ENCODE peak calls at places on chromosomes 4 and X, in six cellular contexts. I is gastrocnemius medialis, B is glutamatergic neuron, A is spleen, E is astrocyte, S is endothelial cell. M is an unnamed sample.

GRCh38 chr4:37960679-37961078 is 481 bp downstream of the PTTG2 start:
- DNase-seq in I (no peak), B (no peak), A (no peak), E (no peak), S (no peak), M (no peak)

GRCh38 chrX:35292522-35292921 is 349.9 kb downstream of the FAM47B start:
- DNase-seq in I (no peak), B (no peak), A (no peak), E (no peak), S (no peak), M (no peak)

GRCh38 chrX:41086627-41086932 is 1.3 kb downstream of the USP9X start:
- DNase-seq in I (no peak), B (peak), A (no peak), E (no peak), S (peak), M (no peak)

GRCh38 chr4:68180858-68181531 is 51.3 kb upstream of the TMPRSS11F start:
- DNase-seq in I (no peak), B (no peak), A (no peak), E (peak), S (no peak), M (peak)

GRCh38 chr4:188032170-188032569 is 36.6 kb downstream of the ZFP42 start:
- DNase-seq in I (no peak), B (no peak), A (no peak), E (no peak), S (no peak), M (no peak)

GRCh38 chrX:132505116-132505515 is 16.3 kb upstream of the MBNL3 start:
- DNase-seq in I (no peak), B (no peak), A (no peak), E (no peak), S (no peak), M (no peak)

GRCh38 chrX:41923925-41924693 is 755 bp upstream of the CASK start:
- DNase-seq in I (no peak), B (no peak), A (peak), E (peak), S (peak), M (peak)

GRCh38 chrX:19751068-19751467 is 136.3 kb downstream of the SH3KBP1 start:
- DNase-seq in I (no peak), B (no peak), A (no peak), E (no peak), S (no peak), M (no peak)

GRCh38 chr4:38979081-38979480 is 53.1 kb downstream of the TMEM156 start:
- DNase-seq in I (no peak), B (no peak), A (no peak), E (no peak), S (no peak), M (no peak)

GRCh38 chr4:7416745-7417432 is 17.8 kb downstream of the PSAPL1 start:
- DNase-seq in I (no peak), B (no peak), A (peak), E (no peak), S (no peak), M (no peak)

GRCh38 chr4:159747983-159748382 is 645.1 kb downstream of the RAPGEF2 start:
- DNase-seq in I (no peak), B (no peak), A (peak), E (no peak), S (no peak), M (no peak)

GRCh38 chr4:107648178-107648991 is 71.6 kb downstream of the PAPSS1 start:
- DNase-seq in I (no peak), B (no peak), A (no peak), E (no peak), S (no peak), M (no peak)

GRCh38 chrX:109826954-109827708 is 94.1 kb upstream of the ACSL4 start:
- DNase-seq in I (no peak), B (no peak), A (no peak), E (peak), S (no peak), M (peak)

GRCh38 chrX:9180623-9181022 is 146.7 kb upstream of the FAM9B start:
- DNase-seq in I (no peak), B (no peak), A (no peak), E (no peak), S (no peak), M (no peak)

GRCh38 chr4:68361146-68361589 is 11.3 kb upstream of the YTHDC1 start:
- DNase-seq in I (no peak), B (no peak), A (no peak), E (peak), S (no peak), M (peak)

GRCh38 chr4:124028172-124028571 is 631.6 kb downstream of the SPRY1 start:
- DNase-seq in I (no peak), B (no peak), A (no peak), E (peak), S (no peak), M (no peak)

GRCh38 chr4:165124488-165124887 is 11.8 kb upstream of the TMEM192 start:
- DNase-seq in I (no peak), B (no peak), A (no peak), E (no peak), S (no peak), M (no peak)

GRCh38 chr4:83150563-83151330 is 36.2 kb upstream of the PLAC8 start:
- DNase-seq in I (no peak), B (no peak), A (no peak), E (peak), S (no peak), M (peak)

GRCh38 chr4:128955751-128956150 is 137.6 kb downstream of the SCLT1 start:
- DNase-seq in I (no peak), B (no peak), A (no peak), E (no peak), S (peak), M (no peak)

GRCh38 chr4:54101190-54102041 is 1.5 kb downstream of the GSX2 start:
- DNase-seq in I (no peak), B (no peak), A (no peak), E (no peak), S (no peak), M (no peak)

GRCh38 chr4:71635094-71635493 is 148.8 kb downstream of the GC start:
- DNase-seq in I (no peak), B (no peak), A (no peak), E (no peak), S (no peak), M (no peak)

GRCh38 chr4:71634364-71634763 is 149.5 kb downstream of the GC start:
- DNase-seq in I (no peak), B (no peak), A (no peak), E (no peak), S (no peak), M (no peak)

DNA sequence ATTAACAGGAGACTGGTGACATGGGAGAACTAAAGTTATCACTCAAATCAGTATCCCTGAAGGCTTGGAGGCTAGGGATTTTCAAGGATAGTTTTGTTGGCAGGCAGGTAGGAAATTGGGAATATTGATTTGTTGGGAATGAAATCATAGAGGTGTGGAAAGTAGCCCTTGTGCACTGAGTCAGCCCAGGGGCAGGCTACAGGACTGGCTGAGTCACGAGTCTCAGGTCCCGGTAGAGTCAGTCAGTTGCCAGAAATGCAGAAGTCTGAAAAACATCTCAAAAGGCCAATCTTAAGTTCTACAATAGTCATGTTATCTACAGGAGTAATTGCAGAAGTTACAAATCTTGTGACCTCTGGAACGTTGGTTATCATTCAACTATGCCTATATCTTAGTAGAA is 153.1 kb downstream of the GC start:
- DNase-seq in I (no peak), B (no peak), A (no peak), E (no peak), S (no peak), M (no peak)
- TF ChIP-seq CTCF in I (no peak), B (no peak), A (no peak), E (no peak), S (no peak), M (no peak)

DNA sequence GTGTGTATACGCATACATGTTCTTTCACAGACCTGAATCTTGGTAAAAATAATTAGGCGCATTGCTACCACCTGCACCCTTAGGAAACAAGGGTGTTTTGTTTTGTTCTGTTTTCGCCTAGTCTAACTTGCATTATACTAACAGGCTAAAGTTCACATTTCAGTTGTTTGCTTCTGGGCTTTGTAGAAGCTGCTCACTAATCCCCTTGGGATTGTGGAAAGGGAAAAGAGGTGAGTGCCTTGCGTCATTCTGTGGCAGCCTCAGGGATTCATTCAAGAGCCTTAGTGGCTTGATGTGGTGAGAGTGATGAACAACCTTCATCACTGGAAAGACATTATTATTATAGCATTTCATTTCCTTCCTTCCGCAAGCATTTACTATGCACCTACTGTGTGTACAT is 331.1 kb downstream of the ADGRL3 start:
- DNase-seq in I (no peak), B (no peak), A (no peak), E (no peak), S (no peak), M (no peak)
- TF ChIP-seq CTCF in I (no peak), B (no peak), A (no peak), E (no peak), S (no peak), M (no peak)

GRCh38 chr4:147250062-147250461 is 230.8 kb upstream of the EDNRA start:
- DNase-seq in I (no peak), B (no peak), A (no peak), E (no peak), S (no peak), M (no peak)
- TF ChIP-seq CTCF in I (no peak), B (no peak), A (no peak), E (no peak), S (no peak), M (no peak)

GRCh38 chr4:180962268-180962667 is 1280.9 kb upstream of the TENM3 start:
- DNase-seq in I (no peak), B (no peak), A (no peak), E (no peak), S (no peak), M (no peak)

DNA sequence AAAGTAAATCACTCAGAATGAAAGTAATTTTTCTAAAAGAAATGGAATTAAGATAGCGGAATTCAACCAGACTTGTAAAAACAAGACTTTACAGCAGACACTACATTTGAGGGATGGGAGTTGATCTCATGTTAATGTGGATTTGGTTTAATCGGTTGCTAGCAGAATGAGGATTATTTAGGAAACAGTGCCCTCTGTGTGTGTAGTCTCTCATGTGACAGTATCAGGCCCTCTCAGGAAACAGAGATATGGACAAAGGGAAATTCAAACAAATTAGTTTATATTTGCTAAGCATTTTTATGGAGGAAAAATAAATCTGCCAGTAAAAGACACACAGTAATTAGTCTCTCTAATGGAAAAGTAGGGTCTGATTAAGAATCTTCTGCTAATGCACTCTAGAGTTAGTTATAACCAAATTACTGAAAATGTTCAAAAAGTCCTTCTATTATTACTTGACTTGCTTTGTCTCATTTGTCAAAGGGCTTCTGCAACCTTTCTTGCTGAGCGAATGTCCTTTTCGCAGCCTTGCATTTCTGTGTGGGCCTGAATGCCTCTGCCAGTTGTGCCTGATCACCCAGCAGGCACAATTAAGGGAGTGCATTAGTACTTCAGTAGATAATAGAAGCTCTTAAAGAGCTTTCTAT is 1282.3 kb upstream of the TENM3 start:
- DNase-seq in I (no peak), B (no peak), A (no peak), E (no peak), S (no peak), M (no peak)
- TF ChIP-seq CTCF in I (no peak), B (no peak), A (no peak), E (no peak), S (no peak), M (peak)

DNA sequence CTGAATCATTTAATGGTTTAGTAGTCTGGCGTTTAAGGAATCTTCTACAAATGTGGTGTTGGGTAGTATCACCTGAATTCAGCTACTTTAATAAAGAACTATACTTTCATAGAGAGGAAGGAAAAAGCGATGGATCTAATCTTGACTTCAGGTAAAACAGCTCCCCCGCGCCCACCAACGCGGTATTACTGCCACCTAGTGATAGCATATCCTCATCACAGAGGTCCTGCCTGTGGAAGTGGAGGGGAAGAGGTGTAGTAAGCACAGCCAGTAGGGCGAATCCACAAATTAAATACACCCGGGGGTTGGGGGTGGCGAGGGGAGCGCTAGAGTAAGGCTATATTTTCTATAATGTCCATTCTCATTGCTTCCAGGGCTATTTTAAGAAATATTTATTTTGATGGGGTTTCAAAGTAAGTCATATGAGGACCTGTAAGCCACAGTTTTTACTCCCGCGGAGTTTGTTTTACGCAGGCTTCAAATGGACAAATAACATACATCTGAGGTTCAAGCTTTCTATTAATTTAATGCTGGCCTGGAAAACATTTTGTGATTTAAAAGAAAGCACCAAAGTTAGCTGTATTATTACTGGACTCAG is 8.3 kb upstream of the DAPP1 start:
- DNase-seq in I (peak), B (peak), A (peak), E (peak), S (peak), M (peak)
- TF ChIP-seq CTCF in I (peak), B (peak), A (peak), E (peak), S (peak), M (peak)

DNA sequence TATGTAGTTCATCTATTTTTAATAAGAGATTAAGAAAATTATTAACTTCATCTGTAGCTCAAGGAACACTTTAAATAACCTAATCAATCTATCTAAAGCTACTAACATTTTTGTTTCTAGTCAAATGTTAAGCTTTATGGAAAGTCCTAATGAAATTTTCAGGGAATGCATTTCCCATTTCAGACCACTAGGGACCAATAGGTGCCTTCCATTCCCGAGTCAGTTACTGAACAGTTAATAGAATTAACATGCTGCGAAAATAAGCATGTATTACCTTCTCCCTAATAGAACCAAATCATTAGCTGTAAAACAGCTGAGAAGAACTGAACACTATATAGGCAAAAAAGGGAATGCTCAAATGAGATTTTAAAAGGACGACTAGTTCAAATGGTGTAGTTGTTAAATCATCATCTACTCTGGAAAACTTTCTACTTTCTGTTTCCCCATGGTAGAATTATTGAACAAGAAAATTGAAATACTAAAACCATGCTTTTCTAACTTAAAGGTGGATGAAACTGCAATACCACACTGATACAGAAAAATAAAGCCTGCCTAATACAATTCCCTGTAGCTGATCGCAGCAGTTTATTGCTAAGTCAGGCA is 22.5 kb downstream of the STX18 start:
- DNase-seq in I (no peak), B (no peak), A (no peak), E (no peak), S (no peak), M (peak)
- TF ChIP-seq CTCF in I (no peak), B (peak), A (peak), E (peak), S (peak), M (peak)

DNA sequence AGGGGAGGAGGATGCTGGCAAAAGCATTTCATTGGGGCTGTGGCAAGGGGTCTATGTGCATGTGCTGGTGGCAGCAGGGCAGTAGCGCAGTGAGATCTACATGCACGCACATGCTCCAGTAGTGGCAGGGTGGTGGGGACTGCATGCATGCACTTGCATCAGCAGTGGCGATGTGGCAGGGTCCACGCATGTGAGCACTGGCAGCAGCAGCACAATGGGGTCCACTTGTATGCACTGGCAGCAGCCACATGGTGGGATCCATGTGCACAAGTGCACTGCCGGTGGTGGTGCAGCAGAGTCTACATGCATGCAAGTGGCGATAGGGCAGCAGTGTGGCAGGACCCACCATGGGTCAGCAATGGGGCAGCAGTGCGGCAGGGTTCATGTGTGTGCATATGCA is 233.1 kb downstream of the THOC2 start:
- DNase-seq in I (no peak), B (no peak), A (peak), E (no peak), S (no peak), M (no peak)
- TF ChIP-seq CTCF in I (no peak), B (no peak), A (no peak), E (no peak), S (no peak), M (no peak)

DNA sequence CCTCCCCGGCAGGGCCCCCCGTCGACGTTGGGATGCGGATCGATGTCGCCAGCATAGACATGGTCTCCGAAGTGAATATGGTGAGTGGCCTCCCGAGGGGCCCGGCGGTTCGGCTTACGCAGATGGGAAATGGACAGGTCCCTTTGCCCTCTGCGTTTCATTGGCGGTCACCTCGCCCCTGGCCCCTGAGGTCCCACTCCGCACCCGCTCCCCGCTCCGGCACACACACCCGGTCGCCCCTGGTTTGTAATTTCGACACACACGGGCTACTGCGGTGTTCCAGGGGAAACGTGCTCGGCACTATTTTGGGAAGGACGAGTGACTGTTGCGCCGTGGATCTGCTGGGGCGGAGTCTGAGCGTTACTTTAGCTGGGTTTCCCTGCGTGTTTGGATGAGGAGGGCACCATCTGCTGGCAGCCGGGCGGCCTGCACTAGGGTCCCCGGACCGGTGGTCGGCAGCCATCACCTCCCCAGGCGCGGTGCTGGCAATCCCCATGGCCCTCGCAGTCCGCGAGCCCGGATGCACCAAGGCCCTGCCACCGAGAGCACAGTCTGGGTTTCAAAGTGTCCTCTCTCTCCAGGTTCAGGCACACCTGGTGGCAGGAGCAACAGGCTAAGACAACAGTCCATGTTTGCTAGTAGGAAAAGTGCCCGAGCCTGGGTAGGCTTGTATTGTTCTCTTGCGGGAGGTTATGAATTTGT is 1.2 kb downstream of the GABRB1 start:
- DNase-seq in I (no peak), B (peak), A (peak), E (peak), S (peak), M (peak)
- TF ChIP-seq CTCF in I (no peak), B (peak), A (peak), E (peak), S (peak), M (peak)

GRCh38 chr4:17762705-17763104 is 18.7 kb downstream of the FAM184B start:
- DNase-seq in I (no peak), B (no peak), A (no peak), E (peak), S (no peak), M (peak)
- TF ChIP-seq CTCF in I (peak), B (no peak), A (no peak), E (no peak), S (no peak), M (peak)

DNA sequence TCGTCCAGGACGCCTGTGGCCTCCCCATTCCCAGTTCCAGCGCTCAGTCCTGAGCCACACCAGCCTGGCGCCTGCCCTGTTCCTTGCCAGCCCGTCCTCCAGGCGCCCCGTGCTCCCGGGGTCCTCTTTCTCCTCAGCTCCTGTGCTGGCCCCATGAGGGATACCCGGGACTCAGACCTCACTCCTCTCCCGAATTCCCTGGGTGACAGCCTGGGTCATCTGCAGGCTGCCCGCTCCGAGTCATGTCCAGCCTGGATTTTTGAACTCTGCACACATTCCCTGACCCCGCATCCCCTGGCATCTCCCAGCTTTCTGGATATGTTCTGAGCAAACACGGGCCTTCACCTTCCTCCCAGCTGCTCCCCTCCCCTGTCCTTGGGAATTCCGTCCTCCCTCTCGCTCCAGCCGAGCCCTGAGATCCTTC is 14.9 kb upstream of the ADD1 start:
- DNase-seq in I (no peak), B (peak), A (peak), E (no peak), S (no peak), M (no peak)
- TF ChIP-seq CTCF in I (no peak), B (no peak), A (no peak), E (no peak), S (no peak), M (no peak)

M was measured in mammary epithelial cell.